ENCODE peak calls at places on chromosomes 6 and 20, in six cellular contexts. M, V, T, W, L and G are unnamed samples.

GRCh38 chr6:154386848-154387717 is 30.5 kb upstream of the IPCEF1 start:
- DNase-seq in L (peak), T (no peak), M (no peak), W (peak), V (no peak), G (no peak)

GRCh38 chr20:57582432-57583288 is 21.8 kb downstream of the PCK1 start:
- DNase-seq in M (peak), L (peak), W (peak), T (peak), V (peak), G (no peak)

GRCh38 chr6:161366301-161366953 is 92.6 kb upstream of the AGPAT4 start:
- DNase-seq in L (no peak), T (no peak), V (no peak), W (no peak), M (no peak), G (no peak)

GRCh38 chr6:30483677-30484279 is 5.5 kb upstream of the HLA-E start:
- DNase-seq in V (no peak), L (peak), M (peak), T (no peak), W (peak), G (peak)

GRCh38 chr20:63706027-63706695 is 1.6 kb downstream of the ARFRP1 start:
- DNase-seq in M (no peak), V (no peak), T (no peak), W (peak), L (no peak), G (peak)

GRCh38 chr20:56778765-56779195 is 149.7 kb downstream of the TFAP2C start:
- DNase-seq in W (peak), V (no peak), L (peak), M (no peak), T (no peak), G (no peak)

GRCh38 chr20:53865905-53866786 is 204.2 kb downstream of the BCAS1 start:
- DNase-seq in V (no peak), W (peak), L (peak), M (peak), T (peak), G (peak)

GRCh38 chr6:167699141-167700036 is 127.3 kb upstream of the AFDN start:
- DNase-seq in M (no peak), V (peak), W (peak), L (no peak), T (no peak), G (peak)

GRCh38 chr20:18849131-18849530 is 35.5 kb downstream of the SCP2D1 start:
- DNase-seq in L (no peak), T (no peak), M (no peak), V (no peak), W (no peak), G (no peak)

GRCh38 chr20:25083773-25084615 is 2.1 kb upstream of the VSX1 start:
- DNase-seq in L (no peak), W (peak), M (peak), V (no peak), T (no peak), G (no peak)
- TF ChIP-seq CTCF in L (peak), W (peak), M (peak), V (no peak), T (no peak), G (no peak)

GRCh38 chr6:15017251-15017650 is 228.6 kb upstream of the JARID2 start:
- DNase-seq in T (peak), W (peak), M (peak), V (no peak), L (peak), G (no peak)

GRCh38 chr6:15014958-15015357 is 230.9 kb upstream of the JARID2 start:
- DNase-seq in V (no peak), L (no peak), W (no peak), M (no peak), T (no peak), G (no peak)

GRCh38 chr6:15020114-15020770 is 225.6 kb upstream of the JARID2 start:
- DNase-seq in V (no peak), M (no peak), W (no peak), L (no peak), T (no peak), G (no peak)

GRCh38 chr6:15017803-15018202 is 228.1 kb upstream of the JARID2 start:
- DNase-seq in M (no peak), V (no peak), L (no peak), W (no peak), T (no peak), G (no peak)

DNA sequence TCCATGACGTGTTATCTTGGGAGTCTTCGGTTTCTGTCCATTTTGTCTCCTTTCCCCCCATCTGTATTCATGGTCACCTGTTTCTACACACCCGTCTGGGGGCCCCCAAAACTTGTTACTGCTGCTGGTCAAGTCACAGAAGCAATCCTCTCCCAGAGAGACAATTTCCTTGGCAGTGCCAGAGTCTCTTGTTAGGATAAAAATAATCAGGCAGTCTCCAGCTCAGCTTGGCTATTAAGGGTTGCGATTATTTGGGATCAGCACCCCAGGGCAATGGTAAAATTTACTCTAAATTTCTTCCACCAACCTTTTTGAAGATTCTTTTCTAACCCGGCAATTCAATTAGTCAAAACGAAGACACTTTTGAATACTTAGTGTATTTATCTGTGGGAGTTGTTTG is 229.1 kb upstream of the JARID2 start:
- DNase-seq in W (no peak), M (no peak), V (no peak), T (no peak), L (no peak), G (no peak)
- TF ChIP-seq CTCF in W (no peak), M (no peak), V (no peak), T (no peak), L (no peak), G (no peak)

DNA sequence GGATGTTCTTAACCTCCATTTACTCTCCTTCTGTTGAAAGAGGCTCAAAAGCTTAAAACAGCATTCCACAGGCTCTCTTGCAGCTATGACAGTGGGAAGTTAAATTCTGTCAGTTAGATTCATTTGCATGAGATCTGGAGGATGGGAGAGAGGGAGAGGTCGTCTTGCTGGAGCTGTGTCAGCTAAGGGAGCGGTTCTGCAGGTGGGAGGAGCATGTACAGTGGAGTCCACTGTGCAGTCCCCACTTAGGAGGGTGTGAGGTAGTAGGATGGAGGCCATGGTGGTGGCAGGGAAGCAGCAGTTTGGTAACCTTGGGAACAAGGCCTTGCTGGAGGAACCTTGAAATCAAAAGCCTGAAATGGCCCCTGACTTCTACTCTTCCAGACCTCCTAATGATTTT is 12.0 kb upstream of the B4GALT5 start:
- DNase-seq in V (no peak), M (no peak), W (no peak), L (no peak), T (no peak), G (no peak)
- TF ChIP-seq CTCF in V (no peak), M (no peak), W (no peak), L (no peak), T (no peak), G (no peak)

GRCh38 chr20:46406200-46406985 is at the start of gene ELMO2:
- DNase-seq in M (peak), W (peak), L (peak), V (peak), T (peak), G (peak)
- TF ChIP-seq CTCF in M (no peak), W (no peak), L (no peak), V (peak), T (no peak), G (no peak)

GRCh38 chr20:5877128-5877527 is 73.2 kb downstream of the TRMT6 start:
- DNase-seq in W (no peak), V (no peak), M (no peak), L (no peak), T (no peak), G (no peak)

GRCh38 chr20:5870462-5871021 is 79.8 kb downstream of the TRMT6 start:
- DNase-seq in L (no peak), V (no peak), T (no peak), M (no peak), W (no peak), G (no peak)

GRCh38 chr20:5871720-5872410 is 78.5 kb downstream of the TRMT6 start:
- DNase-seq in T (no peak), W (no peak), L (no peak), V (no peak), M (no peak), G (no peak)
- TF ChIP-seq CTCF in T (no peak), W (no peak), L (no peak), V (no peak), M (no peak), G (no peak)